ENCODE peak calls at places on chromosomes 5 and 9, in four cellular contexts. One of them, this sample, is unnamed.

GRCh38 chr9:90999425-91000397 is 198.1 kb downstream of the SYK start:
- DNase-seq in pulmonary artery endothelial cell: no peak
- DNase-seq in AG20443: no peak
- DNase-seq in cardiac fibroblast: no peak
- DNase-seq in this sample: no peak

GRCh38 chr5:151251001-151251551 is 1.9 kb upstream of the GM2A start:
- DNase-seq in AG20443: no peak
- DNase-seq in pulmonary artery endothelial cell: no peak
- DNase-seq in cardiac fibroblast: no peak
- DNase-seq in this sample: no peak

GRCh38 chr9:36492849-36493248 is 79.8 kb upstream of the MELK start:
- DNase-seq in pulmonary artery endothelial cell: no peak
- DNase-seq in AG20443: no peak
- DNase-seq in cardiac fibroblast: no peak
- DNase-seq in this sample: peak; percentile 14

GRCh38 chr9:116873441-116873840 is 186.3 kb downstream of the TRIM32 start:
- DNase-seq in cardiac fibroblast: no peak
- DNase-seq in AG20443: no peak
- DNase-seq in pulmonary artery endothelial cell: no peak
- DNase-seq in this sample: no peak

GRCh38 chr5:121987052-121987684 is 25.4 kb downstream of the SRFBP1 start:
- DNase-seq in cardiac fibroblast: no peak
- DNase-seq in AG20443: no peak
- DNase-seq in pulmonary artery endothelial cell: no peak
- DNase-seq in this sample: no peak

GRCh38 chr5:55936100-55936693 is 58.6 kb downstream of the IL6ST start:
- DNase-seq in pulmonary artery endothelial cell: peak; percentile 57
- DNase-seq in cardiac fibroblast: peak; percentile 90
- DNase-seq in AG20443: peak; percentile 78
- DNase-seq in this sample: peak; percentile 81

GRCh38 chr5:132655821-132656773 is 1.9 kb upstream of the IL13 start:
- DNase-seq in cardiac fibroblast: peak; percentile 8
- DNase-seq in pulmonary artery endothelial cell: no peak
- DNase-seq in AG20443: peak; percentile 62
- DNase-seq in this sample: peak; percentile 10

GRCh38 chr5:114449836-114450515 is 88.1 kb downstream of the KCNN2 start:
- DNase-seq in AG20443: peak; percentile 87
- DNase-seq in pulmonary artery endothelial cell: peak; percentile 13
- DNase-seq in cardiac fibroblast: peak; percentile 64
- DNase-seq in this sample: peak; percentile 35

GRCh38 chr5:156841737-156842136 is 8.4 kb upstream of the PPP1R2B start:
- DNase-seq in cardiac fibroblast: no peak
- DNase-seq in pulmonary artery endothelial cell: no peak
- DNase-seq in AG20443: no peak
- DNase-seq in this sample: no peak

GRCh38 chr5:103774736-103775135 is 212.1 kb upstream of the NUDT12 start:
- DNase-seq in AG20443: no peak
- DNase-seq in pulmonary artery endothelial cell: no peak
- DNase-seq in cardiac fibroblast: peak; percentile 18
- DNase-seq in this sample: no peak

GRCh38 chr9:89974582-89974981 is 369.8 kb downstream of the GADD45G start:
- DNase-seq in pulmonary artery endothelial cell: no peak
- DNase-seq in cardiac fibroblast: no peak
- DNase-seq in AG20443: no peak
- DNase-seq in this sample: no peak

GRCh38 chr5:60372786-60373185 is 327.2 kb downstream of the DEPDC1B start:
- DNase-seq in pulmonary artery endothelial cell: no peak
- DNase-seq in cardiac fibroblast: no peak
- DNase-seq in AG20443: no peak
- DNase-seq in this sample: no peak

GRCh38 chr5:142904421-142904820 is 134.2 kb downstream of the ARHGAP26 start:
- DNase-seq in cardiac fibroblast: peak; percentile 68
- DNase-seq in AG20443: no peak
- DNase-seq in pulmonary artery endothelial cell: no peak
- DNase-seq in this sample: no peak

GRCh38 chr9:123938401-123938800 is 8.5 kb upstream of the DENND1A start:
- DNase-seq in cardiac fibroblast: no peak
- DNase-seq in AG20443: no peak
- DNase-seq in pulmonary artery endothelial cell: no peak
- DNase-seq in this sample: no peak

GRCh38 chr9:93085676-93086075 is 10.3 kb upstream of the CARD19 start:
- DNase-seq in cardiac fibroblast: no peak
- DNase-seq in AG20443: no peak
- DNase-seq in pulmonary artery endothelial cell: no peak
- DNase-seq in this sample: no peak

GRCh38 chr5:132385321-132386105 is 16.0 kb downstream of the SLC22A5 start:
- DNase-seq in pulmonary artery endothelial cell: peak; percentile 33
- DNase-seq in AG20443: peak; percentile 82
- DNase-seq in cardiac fibroblast: peak; percentile 77
- DNase-seq in this sample: peak; percentile 66

GRCh38 chr9:27460225-27461023 is 63.7 kb upstream of the IFNK start:
- DNase-seq in pulmonary artery endothelial cell: no peak
- DNase-seq in cardiac fibroblast: peak; percentile 22
- DNase-seq in AG20443: peak; percentile 40
- DNase-seq in this sample: peak; percentile 69

GRCh38 chr5:157459715-157460599 is at the start of gene NIPAL4:
- DNase-seq in pulmonary artery endothelial cell: no peak
- DNase-seq in AG20443: peak; percentile 50
- DNase-seq in cardiac fibroblast: no peak
- DNase-seq in this sample: no peak

GRCh38 chr9:95341262-95342011 is 23.9 kb upstream of the FANCC start:
- DNase-seq in pulmonary artery endothelial cell: no peak
- DNase-seq in cardiac fibroblast: peak; percentile 44
- DNase-seq in AG20443: peak; percentile 23
- DNase-seq in this sample: peak; percentile 35

GRCh38 chr5:110351451-110351850 is 375.0 kb downstream of the TMEM232 start:
- DNase-seq in pulmonary artery endothelial cell: no peak
- DNase-seq in AG20443: no peak
- DNase-seq in cardiac fibroblast: peak; percentile 11
- DNase-seq in this sample: peak; percentile 51

This sample was measured in AG10803.